ENCODE peak calls at places on chromosomes 4 and X, in ten cellular contexts. L, E, B, N, H, I, C, G, R and W are unnamed samples.
A peak's percentile ranks its signal among the peaks of the same experiment; 100 is the strongest.

GRCh38 chr4:176376032-176376614 is 56.4 kb downstream of the SPCS3 start:
- DNase-seq in L (no peak), E (no peak), B (no peak), N (no peak), H (no peak), I (no peak), C (no peak), G (no peak), R (peak; percentile 63), W (peak; percentile 40)

GRCh38 chr4:121199742-121200561 is 35.8 kb upstream of the TNIP3 start:
- DNase-seq in L (no peak), E (no peak), B (no peak), N (no peak), H (no peak), I (no peak), C (no peak), G (no peak), R (no peak), W (no peak)

GRCh38 chr4:72312032-72312650 is 256.9 kb downstream of the ADAMTS3 start:
- DNase-seq in L (peak; percentile 82), E (no peak), B (no peak), N (no peak), H (peak; percentile 45), I (peak; percentile 29), C (peak; percentile 69), G (no peak), R (peak; percentile 90), W (peak; percentile 91)

GRCh38 chr4:47031713-47032404 is 492 bp downstream of the GABRB1 start:
- DNase-seq in L (no peak), E (peak; percentile 13), B (no peak), N (no peak), H (no peak), I (no peak), C (no peak), G (peak; percentile 9), R (no peak), W (no peak)

GRCh38 chrX:105229146-105229545 is 8.7 kb upstream of the TEX13A start:
- DNase-seq in L (no peak), E (no peak), B (no peak), N (no peak), H (no peak), I (no peak), C (no peak), G (no peak), R (no peak), W (no peak)

GRCh38 chrX:10685923-10686595 is 65.7 kb upstream of the MID1 start:
- DNase-seq in L (no peak), E (no peak), B (no peak), N (no peak), H (no peak), I (no peak), C (no peak), G (no peak), R (no peak), W (no peak)

GRCh38 chrX:20362268-20363002 is 95.7 kb upstream of the RPS6KA3 start:
- DNase-seq in L (no peak), E (no peak), B (no peak), N (peak; percentile 27), H (peak; percentile 45), I (no peak), C (no peak), G (no peak), R (peak; percentile 47), W (peak; percentile 84)

GRCh38 chr4:52126946-52127345 is 75.8 kb downstream of the SPATA18 start:
- DNase-seq in L (no peak), E (no peak), B (no peak), N (no peak), H (no peak), I (no peak), C (no peak), G (no peak), R (no peak), W (no peak)

GRCh38 chrX:54695816-54696487 is 102.1 kb downstream of the ITIH6 start:
- DNase-seq in L (no peak), E (no peak), B (no peak), N (no peak), H (no peak), I (no peak), C (no peak), G (no peak), R (no peak), W (no peak)

GRCh38 chrX:65581661-65582339 is 47.2 kb upstream of the LAS1L start:
- DNase-seq in L (no peak), E (peak; percentile 51), B (peak; percentile 59), N (peak; percentile 36), H (peak; percentile 52), I (peak; percentile 65), C (peak; percentile 29), G (peak; percentile 26), R (peak; percentile 69), W (peak; percentile 31)

GRCh38 chr4:144645102-144645469 is 870 bp upstream of the HHIP start:
- DNase-seq in L (peak; percentile 55), E (peak; percentile 4), B (no peak), N (peak; percentile 27), H (no peak), I (no peak), C (no peak), G (no peak), R (no peak), W (no peak)

GRCh38 chr4:5912614-5913019 is 19.7 kb upstream of the CRMP1 start:
- DNase-seq in L (no peak), E (no peak), B (no peak), N (no peak), H (no peak), I (no peak), C (no peak), G (no peak), R (no peak), W (no peak)

GRCh38 chr4:169571435-169571834 is 40.9 kb downstream of the NEK1 start:
- DNase-seq in L (no peak), E (no peak), B (no peak), N (no peak), H (no peak), I (no peak), C (no peak), G (no peak), R (no peak), W (no peak)

GRCh38 chrX:23662853-23663252 is 4.4 kb upstream of the PRDX4 start:
- DNase-seq in L (no peak), E (no peak), B (no peak), N (no peak), H (no peak), I (no peak), C (no peak), G (no peak), R (peak; percentile 14), W (no peak)

GRCh38 chr4:36278789-36279188 is 2.6 kb upstream of the DTHD1 start:
- DNase-seq in L (no peak), E (no peak), B (no peak), N (no peak), H (no peak), I (no peak), C (no peak), G (no peak), R (no peak), W (no peak)

GRCh38 chrX:130700629-130701028 is 202.4 kb downstream of the ENOX2 start:
- DNase-seq in L (no peak), E (no peak), B (no peak), N (no peak), H (no peak), I (no peak), C (no peak), G (no peak), R (no peak), W (no peak)

GRCh38 chr4:71377561-71377960 is 38.7 kb downstream of the SLC4A4 start:
- DNase-seq in L (no peak), E (no peak), B (no peak), N (no peak), H (no peak), I (no peak), C (no peak), G (no peak), R (peak; percentile 92), W (peak; percentile 72)

GRCh38 chr4:159272341-159273125 is 169.7 kb downstream of the RAPGEF2 start:
- DNase-seq in L (no peak), E (no peak), B (no peak), N (no peak), H (no peak), I (no peak), C (no peak), G (no peak), R (peak; percentile 23), W (no peak)